ENCODE peak calls at places on chromosomes 6 and 20, in six cellular contexts. D, L, F, W, S and X are unnamed samples.

GRCh38 chr6:149186873-149187272 is 130.6 kb upstream of the TAB2 start:
- DNase-seq in S (no peak), L (no peak), W (no peak), D (no peak), F (no peak), X (no peak)

GRCh38 chr6:13071946-13072345 is 256.4 kb downstream of the TBC1D7 start:
- DNase-seq in F (no peak), W (no peak), L (no peak), S (no peak), D (no peak), X (no peak)

GRCh38 chr6:82701341-82701740 is 337.7 kb downstream of the TPBG start:
- DNase-seq in L (no peak), S (no peak), W (no peak), D (no peak), F (no peak), X (no peak)

GRCh38 chr6:11139051-11139960 is 27.8 kb upstream of the ERVFRD-1 start:
- DNase-seq in W (no peak), L (no peak), S (no peak), D (no peak), F (no peak), X (no peak)

GRCh38 chr20:10563935-10564492 is 109.8 kb downstream of the JAG1 start:
- DNase-seq in L (no peak), S (no peak), D (no peak), W (no peak), F (no peak), X (no peak)

GRCh38 chr6:142846883-142847287 is 98.1 kb downstream of the HIVEP2 start:
- DNase-seq in D (no peak), S (no peak), W (no peak), L (no peak), F (peak), X (no peak)

GRCh38 chr6:149636116-149636515 is 12.4 kb downstream of the KATNA1 start:
- DNase-seq in L (no peak), S (no peak), W (no peak), F (no peak), D (no peak), X (no peak)

GRCh38 chr20:21340991-21341722 is 38.0 kb downstream of the XRN2 start:
- DNase-seq in D (no peak), W (no peak), F (no peak), S (no peak), L (no peak), X (no peak)

GRCh38 chr6:50966986-50967385 is 148.3 kb downstream of the TFAP2B start:
- DNase-seq in D (no peak), L (no peak), S (no peak), W (no peak), F (no peak), X (no peak)

GRCh38 chr6:52946301-52946700 is 36.8 kb upstream of the GSTA3 start:
- DNase-seq in S (no peak), F (no peak), D (no peak), L (no peak), W (no peak), X (no peak)

GRCh38 chr6:169618526-169619490 is 83.0 kb downstream of the WDR27 start:
- DNase-seq in L (no peak), S (no peak), F (no peak), W (no peak), D (no peak), X (no peak)

GRCh38 chr6:43113431-43114260 is 37.5 kb downstream of the PTK7 start:
- DNase-seq in S (no peak), D (no peak), W (no peak), L (no peak), F (no peak), X (no peak)

GRCh38 chr6:2951723-2952122 is 19.6 kb downstream of the SERPINB6 start:
- DNase-seq in W (no peak), S (peak), L (no peak), F (peak), D (no peak), X (no peak)

GRCh38 chr6:168828800-168829199 is 387.8 kb downstream of the SMOC2 start:
- DNase-seq in F (no peak), W (no peak), L (no peak), S (no peak), D (no peak), X (no peak)

GRCh38 chr20:45752747-45753146 is 30.6 kb downstream of the SPINT4 start:
- DNase-seq in D (no peak), W (no peak), F (no peak), S (no peak), L (no peak), X (no peak)

GRCh38 chr6:43389713-43390265 is 20.3 kb upstream of the ZNF318 start:
- DNase-seq in F (no peak), L (no peak), W (no peak), S (no peak), D (no peak), X (no peak)

GRCh38 chr6:131387706-131388455 is 185.1 kb upstream of the ARG1 start:
- DNase-seq in S (no peak), W (no peak), D (no peak), L (no peak), F (no peak), X (no peak)

GRCh38 chr20:5081196-5081595 is 38.6 kb downstream of the PCNA start:
- DNase-seq in D (no peak), S (no peak), L (no peak), F (no peak), W (no peak), X (no peak)

GRCh38 chr20:13009682-13010406 is 1.1 kb downstream of the SPTLC3 start:
- DNase-seq in F (no peak), W (no peak), S (no peak), L (no peak), D (peak), X (peak)

GRCh38 chr6:145669627-145670034 is 65.7 kb downstream of the EPM2A start:
- DNase-seq in F (no peak), L (no peak), S (no peak), W (no peak), D (no peak), X (no peak)

GRCh38 chr20:22768779-22769178 is 184.4 kb upstream of the FOXA2 start:
- DNase-seq in D (no peak), F (no peak), W (peak), S (no peak), L (no peak), X (no peak)

GRCh38 chr20:58498445-58499068 is 16.6 kb downstream of the APCDD1L start:
- DNase-seq in D (no peak), S (no peak), W (no peak), L (no peak), F (no peak), X (no peak)

GRCh38 chr6:114158838-114159694 is 183.8 kb downstream of the HS3ST5 start:
- DNase-seq in W (no peak), D (no peak), L (no peak), F (no peak), S (no peak), X (no peak)

GRCh38 chr6:151136141-151136755 is 103.5 kb upstream of the AKAP12 start:
- DNase-seq in D (no peak), L (no peak), F (no peak), S (no peak), W (peak), X (no peak)

GRCh38 chr6:31708224-31708623 is 1.6 kb downstream of the LY6G6F start:
- DNase-seq in D (no peak), L (no peak), S (no peak), F (no peak), W (no peak), X (no peak)

GRCh38 chr6:134245041-134245440 is 72.9 kb downstream of the SGK1 start:
- DNase-seq in F (no peak), W (no peak), L (no peak), S (no peak), D (no peak), X (no peak)

GRCh38 chr20:23061713-23062561 is 12.5 kb upstream of the THBD start:
- DNase-seq in W (peak), D (peak), S (no peak), F (no peak), L (no peak), X (peak)

GRCh38 chr20:45857836-45858250 is 429 bp downstream of the ZSWIM3 start:
- DNase-seq in L (no peak), F (no peak), S (no peak), D (no peak), W (peak), X (no peak)

GRCh38 chr6:36627801-36628246 is 33.7 kb downstream of the SRSF3 start:
- DNase-seq in F (no peak), W (no peak), L (no peak), D (peak), S (no peak), X (peak)

GRCh38 chr6:90284745-90285481 is 11.7 kb downstream of the BACH2 start:
- DNase-seq in D (no peak), W (no peak), L (no peak), S (peak), F (no peak), X (no peak)

GRCh38 chr6:98487612-98488011 is 346.8 kb upstream of the POU3F2 start:
- DNase-seq in F (no peak), W (peak), L (no peak), S (no peak), D (no peak), X (no peak)

GRCh38 chr6:1606533-1607235 is 3.0 kb upstream of the FOXC1 start:
- DNase-seq in S (no peak), F (no peak), D (no peak), L (no peak), W (peak), X (peak)

GRCh38 chr20:31925631-31926030 is 26.2 kb downstream of the PDRG1 start:
- DNase-seq in W (no peak), L (no peak), D (no peak), F (no peak), S (no peak), X (no peak)
- H3K4me3 ChIP-seq in W (no peak), L (no peak), D (no peak), F (no peak), S (no peak), X (no peak)

GRCh38 chr20:63572788-63573738 is 976 bp downstream of the HELZ2 start:
- DNase-seq in W (peak), S (no peak), D (no peak), F (no peak), L (no peak), X (no peak)
- H3K27ac ChIP-seq in W (no peak), S (peak), D (no peak), F (peak), L (peak), X (no peak)

DNA sequence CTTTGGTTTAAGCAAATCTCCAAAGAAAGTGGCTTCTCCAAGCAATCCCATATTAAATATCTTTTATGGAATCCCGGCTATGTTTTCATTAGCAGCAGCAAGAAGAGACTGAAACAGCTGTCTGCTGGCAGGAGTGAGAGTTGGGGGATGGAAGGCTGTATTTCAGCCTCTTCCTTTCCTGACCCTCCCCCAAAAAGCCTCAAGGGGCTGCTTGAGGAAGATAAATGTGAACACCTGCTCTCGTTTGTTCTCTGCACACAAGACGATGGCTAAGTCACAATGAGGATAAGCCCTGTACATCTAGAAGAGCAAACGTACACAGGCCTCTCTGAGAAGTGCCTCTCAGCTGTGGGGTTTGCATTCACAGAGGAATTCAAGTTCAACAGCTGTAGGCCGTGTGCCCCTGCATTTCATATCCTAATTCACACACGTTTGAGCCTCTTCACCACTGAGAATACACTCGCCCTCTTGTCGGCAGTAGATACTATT is 16.3 kb downstream of the RIPOR2 start:
- DNase-seq in L (no peak), S (no peak), W (no peak), F (no peak), D (no peak), X (no peak)
- H3K4me3 ChIP-seq in L (peak), S (no peak), W (no peak), F (no peak), D (no peak), X (no peak)

DNA sequence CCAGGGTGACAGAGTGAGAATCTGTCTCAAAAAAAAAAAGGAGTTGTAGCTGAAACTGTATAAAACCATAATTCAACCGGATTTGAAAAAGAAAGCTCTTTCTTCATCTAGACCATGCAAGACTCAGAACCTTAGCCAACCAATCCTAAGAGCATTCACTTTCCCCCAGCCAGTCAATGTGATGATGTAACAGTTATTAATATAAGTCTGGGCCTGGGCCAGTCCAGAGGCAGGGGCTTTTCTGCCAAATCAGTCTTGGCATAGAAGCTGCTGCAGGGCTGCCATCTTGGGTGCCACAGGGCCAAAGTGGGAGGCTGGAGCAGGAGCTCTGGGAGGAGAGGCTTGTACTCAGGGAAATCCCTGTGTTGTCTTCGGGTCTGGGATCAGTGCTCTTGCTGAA is 288.4 kb downstream of the CLIC5 start:
- DNase-seq in F (no peak), L (no peak), W (no peak), D (no peak), S (no peak), X (no peak)
- H3K27ac ChIP-seq in F (no peak), L (no peak), W (no peak), D (no peak), S (no peak), X (no peak)